ENCODE peak calls at places on chromosomes 7 and 10, in ten cellular contexts. One of them, this sample, is unnamed.

GRCh38 chr10:124249812-124250432 is 156.5 kb upstream of the CHST15 start:
- DNase-seq in choroid plexus epithelial cell: peak
- DNase-seq in AG08396: no peak
- DNase-seq in anterior cingulate cortex: no peak
- DNase-seq in ELR: peak
- DNase-seq in stimulated activated CD8-positive, alpha-beta memory T cell treated with anti-CD3 and anti-CD28 coated beads, Interleukin-7, amount 100 ng/mL, for 24 hours: no peak
- DNase-seq in GM04504: no peak
- DNase-seq in GM12865: peak
- DNase-seq in glutamatergic neuron: no peak
- DNase-seq in stimulated activated naive CD8-positive, alpha-beta T cell treated with anti-CD3 and anti-CD28 coated beads, Interleukin-15, Interleukin-2, amounts not matched to agents 100 U/mL and 50 U/mL, for 24 hours: no peak
- DNase-seq in this sample: peak

GRCh38 chr10:99369126-99369525 is 40.0 kb downstream of the CNNM1 start:
- DNase-seq in glutamatergic neuron: no peak
- DNase-seq in GM12865: no peak
- DNase-seq in GM04504: no peak
- DNase-seq in stimulated activated naive CD8-positive, alpha-beta T cell treated with anti-CD3 and anti-CD28 coated beads, Interleukin-15, Interleukin-2, amounts not matched to agents 100 U/mL and 50 U/mL, for 24 hours: no peak
- DNase-seq in AG08396: peak
- DNase-seq in ELR: peak
- DNase-seq in choroid plexus epithelial cell: no peak
- DNase-seq in anterior cingulate cortex: no peak
- DNase-seq in stimulated activated CD8-positive, alpha-beta memory T cell treated with anti-CD3 and anti-CD28 coated beads, Interleukin-7, amount 100 ng/mL, for 24 hours: no peak
- DNase-seq in this sample: no peak

GRCh38 chr10:13335881-13336280 is 12.2 kb downstream of the SEPHS1 start:
- DNase-seq in GM04504: no peak
- DNase-seq in GM12865: peak
- DNase-seq in choroid plexus epithelial cell: no peak
- DNase-seq in AG08396: no peak
- DNase-seq in anterior cingulate cortex: no peak
- DNase-seq in glutamatergic neuron: no peak
- DNase-seq in stimulated activated CD8-positive, alpha-beta memory T cell treated with anti-CD3 and anti-CD28 coated beads, Interleukin-7, amount 100 ng/mL, for 24 hours: no peak
- DNase-seq in stimulated activated naive CD8-positive, alpha-beta T cell treated with anti-CD3 and anti-CD28 coated beads, Interleukin-15, Interleukin-2, amounts not matched to agents 100 U/mL and 50 U/mL, for 24 hours: no peak
- DNase-seq in ELR: no peak
- DNase-seq in this sample: no peak

GRCh38 chr10:5527332-5528200 is 2.8 kb downstream of the CALML3 start:
- DNase-seq in choroid plexus epithelial cell: no peak
- DNase-seq in glutamatergic neuron: no peak
- DNase-seq in ELR: no peak
- DNase-seq in AG08396: no peak
- DNase-seq in GM04504: no peak
- DNase-seq in stimulated activated naive CD8-positive, alpha-beta T cell treated with anti-CD3 and anti-CD28 coated beads, Interleukin-15, Interleukin-2, amounts not matched to agents 100 U/mL and 50 U/mL, for 24 hours: no peak
- DNase-seq in stimulated activated CD8-positive, alpha-beta memory T cell treated with anti-CD3 and anti-CD28 coated beads, Interleukin-7, amount 100 ng/mL, for 24 hours: no peak
- DNase-seq in anterior cingulate cortex: no peak
- DNase-seq in GM12865: no peak
- DNase-seq in this sample: no peak

GRCh38 chr7:88169717-88170320 is 50.0 kb downstream of the SRI start:
- DNase-seq in AG08396: peak
- DNase-seq in anterior cingulate cortex: no peak
- DNase-seq in GM12865: peak
- DNase-seq in ELR: peak
- DNase-seq in stimulated activated CD8-positive, alpha-beta memory T cell treated with anti-CD3 and anti-CD28 coated beads, Interleukin-7, amount 100 ng/mL, for 24 hours: no peak
- DNase-seq in GM04504: no peak
- DNase-seq in glutamatergic neuron: no peak
- DNase-seq in stimulated activated naive CD8-positive, alpha-beta T cell treated with anti-CD3 and anti-CD28 coated beads, Interleukin-15, Interleukin-2, amounts not matched to agents 100 U/mL and 50 U/mL, for 24 hours: no peak
- DNase-seq in choroid plexus epithelial cell: peak
- DNase-seq in this sample: peak

GRCh38 chr10:28593811-28594210 is 60.9 kb downstream of the WAC start:
- DNase-seq in GM12865: no peak
- DNase-seq in stimulated activated naive CD8-positive, alpha-beta T cell treated with anti-CD3 and anti-CD28 coated beads, Interleukin-15, Interleukin-2, amounts not matched to agents 100 U/mL and 50 U/mL, for 24 hours: no peak
- DNase-seq in glutamatergic neuron: no peak
- DNase-seq in GM04504: no peak
- DNase-seq in choroid plexus epithelial cell: no peak
- DNase-seq in stimulated activated CD8-positive, alpha-beta memory T cell treated with anti-CD3 and anti-CD28 coated beads, Interleukin-7, amount 100 ng/mL, for 24 hours: no peak
- DNase-seq in anterior cingulate cortex: no peak
- DNase-seq in ELR: no peak
- DNase-seq in AG08396: no peak
- DNase-seq in this sample: no peak

GRCh38 chr7:56026538-56026937 is 24.7 kb downstream of the PSPH start:
- DNase-seq in stimulated activated CD8-positive, alpha-beta memory T cell treated with anti-CD3 and anti-CD28 coated beads, Interleukin-7, amount 100 ng/mL, for 24 hours: no peak
- DNase-seq in GM12865: no peak
- DNase-seq in AG08396: no peak
- DNase-seq in stimulated activated naive CD8-positive, alpha-beta T cell treated with anti-CD3 and anti-CD28 coated beads, Interleukin-15, Interleukin-2, amounts not matched to agents 100 U/mL and 50 U/mL, for 24 hours: no peak
- DNase-seq in ELR: no peak
- DNase-seq in anterior cingulate cortex: no peak
- DNase-seq in glutamatergic neuron: no peak
- DNase-seq in GM04504: no peak
- DNase-seq in choroid plexus epithelial cell: no peak
- DNase-seq in this sample: no peak

GRCh38 chr7:46969303-46970130 is 612.4 kb downstream of the TNS3 start:
- DNase-seq in anterior cingulate cortex: no peak
- DNase-seq in stimulated activated naive CD8-positive, alpha-beta T cell treated with anti-CD3 and anti-CD28 coated beads, Interleukin-15, Interleukin-2, amounts not matched to agents 100 U/mL and 50 U/mL, for 24 hours: no peak
- DNase-seq in GM12865: no peak
- DNase-seq in choroid plexus epithelial cell: peak
- DNase-seq in stimulated activated CD8-positive, alpha-beta memory T cell treated with anti-CD3 and anti-CD28 coated beads, Interleukin-7, amount 100 ng/mL, for 24 hours: no peak
- DNase-seq in ELR: peak
- DNase-seq in AG08396: no peak
- DNase-seq in glutamatergic neuron: no peak
- DNase-seq in GM04504: peak
- DNase-seq in this sample: no peak

GRCh38 chr10:97333601-97334369 is 744 bp downstream of the FRAT2 start:
- DNase-seq in stimulated activated CD8-positive, alpha-beta memory T cell treated with anti-CD3 and anti-CD28 coated beads, Interleukin-7, amount 100 ng/mL, for 24 hours: no peak
- DNase-seq in stimulated activated naive CD8-positive, alpha-beta T cell treated with anti-CD3 and anti-CD28 coated beads, Interleukin-15, Interleukin-2, amounts not matched to agents 100 U/mL and 50 U/mL, for 24 hours: peak
- DNase-seq in glutamatergic neuron: peak
- DNase-seq in anterior cingulate cortex: peak
- DNase-seq in GM12865: peak
- DNase-seq in choroid plexus epithelial cell: peak
- DNase-seq in ELR: peak
- DNase-seq in GM04504: no peak
- DNase-seq in AG08396: peak
- DNase-seq in this sample: peak

GRCh38 chr7:131238260-131238940 is 89.3 kb upstream of the MKLN1 start:
- DNase-seq in GM04504: peak
- DNase-seq in AG08396: peak
- DNase-seq in anterior cingulate cortex: no peak
- DNase-seq in stimulated activated naive CD8-positive, alpha-beta T cell treated with anti-CD3 and anti-CD28 coated beads, Interleukin-15, Interleukin-2, amounts not matched to agents 100 U/mL and 50 U/mL, for 24 hours: no peak
- DNase-seq in ELR: peak
- DNase-seq in glutamatergic neuron: no peak
- DNase-seq in GM12865: no peak
- DNase-seq in choroid plexus epithelial cell: peak
- DNase-seq in stimulated activated CD8-positive, alpha-beta memory T cell treated with anti-CD3 and anti-CD28 coated beads, Interleukin-7, amount 100 ng/mL, for 24 hours: no peak
- DNase-seq in this sample: no peak

GRCh38 chr10:17782921-17783665 is 26.1 kb upstream of the MRC1 start:
- DNase-seq in stimulated activated CD8-positive, alpha-beta memory T cell treated with anti-CD3 and anti-CD28 coated beads, Interleukin-7, amount 100 ng/mL, for 24 hours: no peak
- DNase-seq in anterior cingulate cortex: no peak
- DNase-seq in GM04504: peak
- DNase-seq in stimulated activated naive CD8-positive, alpha-beta T cell treated with anti-CD3 and anti-CD28 coated beads, Interleukin-15, Interleukin-2, amounts not matched to agents 100 U/mL and 50 U/mL, for 24 hours: no peak
- DNase-seq in choroid plexus epithelial cell: peak
- DNase-seq in GM12865: no peak
- DNase-seq in ELR: peak
- DNase-seq in glutamatergic neuron: no peak
- DNase-seq in AG08396: no peak
- DNase-seq in this sample: no peak

GRCh38 chr7:51187941-51188340 is 128.7 kb downstream of the COBL start:
- DNase-seq in GM12865: peak
- DNase-seq in ELR: peak
- DNase-seq in GM04504: no peak
- DNase-seq in choroid plexus epithelial cell: no peak
- DNase-seq in stimulated activated CD8-positive, alpha-beta memory T cell treated with anti-CD3 and anti-CD28 coated beads, Interleukin-7, amount 100 ng/mL, for 24 hours: no peak
- DNase-seq in anterior cingulate cortex: peak
- DNase-seq in glutamatergic neuron: peak
- DNase-seq in stimulated activated naive CD8-positive, alpha-beta T cell treated with anti-CD3 and anti-CD28 coated beads, Interleukin-15, Interleukin-2, amounts not matched to agents 100 U/mL and 50 U/mL, for 24 hours: no peak
- DNase-seq in AG08396: no peak
- DNase-seq in this sample: peak

GRCh38 chr7:140591178-140591902 is 49.3 kb downstream of the DENND2A start:
- DNase-seq in stimulated activated CD8-positive, alpha-beta memory T cell treated with anti-CD3 and anti-CD28 coated beads, Interleukin-7, amount 100 ng/mL, for 24 hours: no peak
- DNase-seq in glutamatergic neuron: no peak
- DNase-seq in GM12865: no peak
- DNase-seq in AG08396: no peak
- DNase-seq in choroid plexus epithelial cell: no peak
- DNase-seq in GM04504: no peak
- DNase-seq in anterior cingulate cortex: no peak
- DNase-seq in ELR: peak
- DNase-seq in stimulated activated naive CD8-positive, alpha-beta T cell treated with anti-CD3 and anti-CD28 coated beads, Interleukin-15, Interleukin-2, amounts not matched to agents 100 U/mL and 50 U/mL, for 24 hours: no peak
- DNase-seq in this sample: no peak

This sample was measured in NCI-H82.